ENCODE peak calls at places on chromosomes 6 and 20, in seven cellular contexts. O is T-helper 9 cell; D is naive thymus-derived CD8-positive, alpha-beta T cell; W is stimulated activated CD8-positive, alpha-beta memory T cell treated with anti-CD3 and anti-CD28 coated beads, Interleukin-4, amount 100 ng/mL, for 1 hour; P is activated CD4-positive, alpha-beta T cell treated with anti-CD3 and anti-CD28 coated beads for 4 hours; I is left ventricle myocardium inferior; V is SK-N-SH. Y is an unnamed sample.

GRCh38 chr20:63498950-63499332 is at the start of gene EEF1A2:
- DNase-seq in O (peak), P (peak), W (no peak), D (peak), V (peak), I (peak), Y (peak)

GRCh38 chr20:62079166-62079565 is 13.5 kb upstream of the TAF4 start:
- DNase-seq in I (no peak), D (no peak), W (no peak), V (no peak), O (no peak), P (no peak), Y (no peak)

GRCh38 chr20:1933465-1933870 is 38.3 kb downstream of the SIRPA start:
- DNase-seq in P (no peak), O (no peak), I (peak), D (no peak), V (peak), W (no peak), Y (no peak)

GRCh38 chr6:142943746-142944125 is 1.2 kb downstream of the HIVEP2 start:
- DNase-seq in I (no peak), O (peak), D (peak), P (peak), W (no peak), V (no peak), Y (peak)

GRCh38 chr6:7922596-7922995 is 12.0 kb upstream of the TXNDC5 start:
- DNase-seq in O (no peak), V (no peak), D (no peak), P (no peak), I (no peak), W (no peak), Y (no peak)

GRCh38 chr20:19867074-19867473 is 109.0 kb downstream of the RIN2 start:
- DNase-seq in D (no peak), V (no peak), O (no peak), I (no peak), P (no peak), W (no peak), Y (no peak)

GRCh38 chr6:24205020-24205492 is 79.0 kb downstream of the NRSN1 start:
- DNase-seq in O (no peak), D (peak), I (no peak), P (no peak), V (peak), W (no peak), Y (no peak)

GRCh38 chr6:150755042-150755441 is 110.5 kb upstream of the MTHFD1L start:
- DNase-seq in I (no peak), O (no peak), P (no peak), W (no peak), D (no peak), V (no peak), Y (no peak)

GRCh38 chr6:71028236-71028876 is 71.5 kb upstream of the B3GAT2 start:
- DNase-seq in O (no peak), D (no peak), I (no peak), V (no peak), P (no peak), W (no peak), Y (no peak)

GRCh38 chr20:23441850-23442313 is 2.4 kb downstream of the CSTL1 start:
- DNase-seq in O (peak), W (peak), I (peak), D (peak), P (peak), V (peak), Y (peak)

GRCh38 chr6:47853766-47854165 is 71.9 kb downstream of the OPN5 start:
- DNase-seq in I (no peak), W (no peak), P (no peak), V (no peak), D (no peak), O (no peak), Y (no peak)

GRCh38 chr20:19583532-19584175 is 174.4 kb upstream of the RIN2 start:
- DNase-seq in I (peak), W (peak), P (peak), V (peak), D (peak), O (no peak), Y (no peak)

GRCh38 chr20:44129996-44130718 is 56.8 kb downstream of the JPH2 start:
- DNase-seq in P (no peak), W (no peak), I (no peak), V (no peak), D (no peak), O (no peak), Y (no peak)

GRCh38 chr6:162999575-163000285 is 272.0 kb downstream of the PACRG start:
- DNase-seq in D (no peak), W (no peak), V (no peak), I (no peak), P (no peak), O (no peak), Y (no peak)

GRCh38 chr6:10382728-10383127 is 32.1 kb downstream of the TFAP2A start:
- DNase-seq in I (no peak), V (no peak), P (no peak), O (no peak), W (no peak), D (no peak), Y (no peak)

GRCh38 chr6:56760842-56761241 is 118.2 kb upstream of the DST start:
- DNase-seq in V (no peak), O (no peak), P (no peak), W (no peak), D (no peak), I (no peak), Y (no peak)

GRCh38 chr20:37901280-37901666 is 1.7 kb upstream of the VSTM2L start:
- DNase-seq in P (no peak), I (no peak), O (no peak), D (no peak), V (no peak), W (no peak), Y (no peak)

GRCh38 chr20:25389858-25390537 is 637 bp downstream of the ABHD12 start:
- DNase-seq in D (peak), O (peak), V (peak), W (no peak), I (peak), P (peak), Y (peak)

GRCh38 chr20:57440678-57441509 is 49.7 kb downstream of the RBM38 start:
- DNase-seq in D (no peak), V (peak), W (no peak), O (no peak), P (no peak), I (peak), Y (no peak)

GRCh38 chr6:125983246-125983945 is 2.9 kb upstream of the TRMT11 start:
- DNase-seq in W (no peak), D (no peak), P (no peak), V (no peak), O (no peak), I (no peak), Y (no peak)

GRCh38 chr6:68443704-68444103 is 191.4 kb upstream of the ADGRB3 start:
- DNase-seq in V (no peak), P (no peak), O (no peak), W (no peak), D (no peak), I (no peak), Y (no peak)

GRCh38 chr6:66772785-66773184 is 1065.8 kb upstream of the EYS start:
- DNase-seq in O (no peak), V (no peak), I (peak), P (no peak), W (no peak), D (no peak), Y (no peak)

GRCh38 chr20:63100401-63100925 is 93.7 kb upstream of the BHLHE23 start:
- DNase-seq in P (no peak), W (no peak), O (no peak), V (no peak), I (peak), D (no peak), Y (no peak)

GRCh38 chr6:31768717-31769257 is 6.3 kb downstream of the SAPCD1 start:
- DNase-seq in V (no peak), P (no peak), I (no peak), O (no peak), W (no peak), D (no peak), Y (no peak)